ENCODE peak calls at places on chromosomes 11 and 22, in nine cellular contexts. W, U, R, Z, O, N, A, D and K are unnamed samples.

GRCh38 chr11:6260207-6260726 is 629 bp downstream of the CCKBR start:
- DNase-seq in W (no peak), U (no peak), R (no peak), Z (no peak), O (no peak), N (no peak), A (no peak), D (no peak), K (no peak)

GRCh38 chr11:100876826-100877545 is 189.9 kb downstream of the ARHGAP42 start:
- DNase-seq in W (no peak), U (peak; percentile 94), R (peak; percentile 40), Z (no peak), O (peak; percentile 21), N (no peak), A (no peak), D (peak; percentile 89), K (no peak)

GRCh38 chr11:75004215-75004614 is 15.5 kb downstream of the NEU3 start:
- DNase-seq in W (no peak), U (no peak), R (no peak), Z (no peak), O (no peak), N (no peak), A (no peak), D (no peak), K (no peak)

GRCh38 chr11:134261626-134262488 is 8.5 kb downstream of the ACAD8 start:
- DNase-seq in W (peak; percentile 23), U (peak; percentile 26), R (peak; percentile 66), Z (no peak), O (no peak), N (no peak), A (no peak), D (no peak), K (peak; percentile 31)

GRCh38 chr11:9758676-9759518 is 95.0 kb downstream of the SWAP70 start:
- DNase-seq in W (peak; percentile 29), U (peak; percentile 87), R (peak; percentile 80), Z (peak; percentile 52), O (no peak), N (peak; percentile 70), A (no peak), D (no peak), K (peak; percentile 26)

GRCh38 chr11:95299078-95299611 is 68.1 kb upstream of the SESN3 start:
- DNase-seq in W (no peak), U (no peak), R (no peak), Z (no peak), O (no peak), N (no peak), A (no peak), D (no peak), K (no peak)

GRCh38 chr22:33379836-33380235 is 321.7 kb upstream of the SYN3 start:
- DNase-seq in W (no peak), U (no peak), R (no peak), Z (no peak), O (no peak), N (no peak), A (no peak), D (no peak), K (no peak)

GRCh38 chr11:128886401-128887119 is 4.6 kb upstream of the KCNJ5 start:
- DNase-seq in W (no peak), U (no peak), R (no peak), Z (no peak), O (no peak), N (no peak), A (no peak), D (no peak), K (no peak)

GRCh38 chr11:103480421-103480820 is 371.2 kb downstream of the DYNC2H1 start:
- DNase-seq in W (no peak), U (no peak), R (no peak), Z (no peak), O (no peak), N (no peak), A (no peak), D (no peak), K (no peak)

GRCh38 chr11:59545179-59546020 is 34.1 kb downstream of the OR4D9 start:
- DNase-seq in W (no peak), U (peak; percentile 84), R (no peak), Z (no peak), O (no peak), N (no peak), A (no peak), D (no peak), K (no peak)

GRCh38 chr11:27971256-27971655 is 136.7 kb downstream of the KIF18A start:
- DNase-seq in W (no peak), U (no peak), R (no peak), Z (no peak), O (no peak), N (no peak), A (no peak), D (no peak), K (no peak)

GRCh38 chr22:46262449-46263207 is 515 bp downstream of the PKDREJ start:
- DNase-seq in W (peak; percentile 5), U (peak; percentile 54), R (no peak), Z (peak; percentile 21), O (peak; percentile 46), N (no peak), A (no peak), D (no peak), K (no peak)

GRCh38 chr11:13644997-13645667 is 23.3 kb upstream of the FAR1 start:
- DNase-seq in W (no peak), U (no peak), R (no peak), Z (no peak), O (no peak), N (no peak), A (no peak), D (no peak), K (no peak)

GRCh38 chr11:86735462-86736302 is 63.3 kb upstream of the ME3 start:
- DNase-seq in W (no peak), U (peak; percentile 84), R (no peak), Z (no peak), O (no peak), N (no peak), A (no peak), D (no peak), K (no peak)